ENCODE peak calls at places on chromosomes 1 and 21, in seven cellular contexts. Z is ACHN; Y is Caki2; B is activated CD4-positive, alpha-beta T cell treated with anti-CD3 and anti-CD28 coated beads for 4 hours; D is epithelial cell of esophagus; I is H54; H is activated T-cell treated with anti-CD3 and anti-CD28 coated beads for 24 hours. J is an unnamed sample.

GRCh38 chr1:179591592-179592580 is at the start of gene TDRD5:
- DNase-seq in Z (no peak), Y (no peak), B (no peak), D (peak; percentile 11), I (no peak), H (no peak), J (peak; percentile 91)

GRCh38 chr1:186244825-186245224 is 130.2 kb downstream of the TPR start:
- DNase-seq in Z (no peak), Y (no peak), B (no peak), D (peak; percentile 19), I (no peak), H (no peak), J (no peak)

GRCh38 chr1:32981003-32981909 is 16.6 kb upstream of the RNF19B start:
- DNase-seq in Z (peak; percentile 83), Y (peak; percentile 91), B (peak; percentile 64), D (peak; percentile 97), I (peak; percentile 77), H (peak; percentile 60), J (peak; percentile 41)

GRCh38 chr1:201928266-201928665 is 18.1 kb downstream of the LMOD1 start:
- DNase-seq in Z (no peak), Y (no peak), B (no peak), D (no peak), I (no peak), H (no peak), J (no peak)

GRCh38 chr1:51323778-51324177 is 6.6 kb downstream of the TTC39A start:
- DNase-seq in Z (no peak), Y (no peak), B (no peak), D (no peak), I (no peak), H (no peak), J (no peak)

GRCh38 chr1:100921110-100921706 is 25.3 kb downstream of the SLC30A7 start:
- DNase-seq in Z (peak; percentile 57), Y (peak; percentile 17), B (no peak), D (peak; percentile 61), I (no peak), H (no peak), J (peak; percentile 12)

GRCh38 chr1:22643381-22643780 is at the start of gene C1QC:
- DNase-seq in Z (no peak), Y (no peak), B (no peak), D (no peak), I (no peak), H (no peak), J (no peak)

GRCh38 chr1:98045211-98046030 is 124.6 kb upstream of the DPYD start:
- DNase-seq in Z (peak; percentile 27), Y (no peak), B (no peak), D (peak; percentile 56), I (no peak), H (no peak), J (peak; percentile 18)

GRCh38 chr21:37758997-37759396 is 157.3 kb downstream of the KCNJ6 start:
- DNase-seq in Z (peak; percentile 36), Y (peak; percentile 40), B (no peak), D (peak; percentile 69), I (peak; percentile 18), H (no peak), J (peak; percentile 83)

GRCh38 chr1:119007672-119008482 is 19.7 kb upstream of the TBX15 start:
- DNase-seq in Z (no peak), Y (no peak), B (no peak), D (no peak), I (no peak), H (no peak), J (peak; percentile 26)

GRCh38 chr21:29499229-29499628 is 200.5 kb downstream of the BACH1 start:
- DNase-seq in Z (no peak), Y (no peak), B (no peak), D (no peak), I (no peak), H (no peak), J (no peak)

GRCh38 chr1:107196973-107197562 is 56.2 kb downstream of the NTNG1 start:
- DNase-seq in Z (peak; percentile 39), Y (no peak), B (no peak), D (peak; percentile 59), I (no peak), H (no peak), J (peak; percentile 51)

GRCh38 chr21:44800103-44800502 is 1.5 kb downstream of the UBE2G2 start:
- DNase-seq in Z (no peak), Y (peak; percentile 19), B (no peak), D (peak; percentile 74), I (no peak), H (no peak), J (no peak)

GRCh38 chr1:77134359-77134758 is 84.9 kb downstream of the PIGK start:
- DNase-seq in Z (peak; percentile 28), Y (no peak), B (no peak), D (no peak), I (no peak), H (no peak), J (no peak)

GRCh38 chr1:62841587-62842169 is 57.7 kb downstream of the ATG4C start:
- DNase-seq in Z (peak; percentile 54), Y (peak; percentile 18), B (no peak), D (peak; percentile 74), I (peak; percentile 13), H (no peak), J (peak; percentile 68)

GRCh38 chr1:43432907-43433306 is 20.8 kb downstream of the HYI start:
- DNase-seq in Z (no peak), Y (no peak), B (no peak), D (no peak), I (no peak), H (no peak), J (no peak)

GRCh38 chr1:205248793-205249601 is 21.3 kb downstream of the TMCC2 start:
- DNase-seq in Z (no peak), Y (peak; percentile 23), B (no peak), D (no peak), I (no peak), H (no peak), J (no peak)

GRCh38 chr1:41955461-41956159 is 36.9 kb upstream of the HIVEP3 start:
- DNase-seq in Z (peak; percentile 88), Y (peak; percentile 99), B (no peak), D (peak; percentile 78), I (peak; percentile 56), H (no peak), J (no peak)

GRCh38 chr21:35921471-35921870 is 138.9 kb downstream of the SETD4 start:
- DNase-seq in Z (no peak), Y (no peak), B (no peak), D (no peak), I (no peak), H (no peak), J (no peak)